ENCODE peak calls at places on chromosomes 6 and 20, in nine cellular contexts. W, I, R, S, M, O, G, C and Y are unnamed samples.

GRCh38 chr6:157649311-157650260 is 173.5 kb upstream of the SNX9 start:
- DNase-seq in I (no peak), S (no peak), O (no peak), M (no peak), C (no peak), G (no peak), W (no peak), R (no peak), Y (no peak)

GRCh38 chr20:6515261-6515660 is 252.2 kb upstream of the BMP2 start:
- DNase-seq in R (no peak), O (no peak), M (no peak), W (no peak), C (no peak), G (no peak), I (no peak), S (no peak), Y (no peak)

GRCh38 chr6:2911171-2911570 is 8.1 kb upstream of the SERPINB9 start:
- DNase-seq in C (no peak), W (no peak), S (no peak), G (no peak), O (peak; percentile 11), M (no peak), I (no peak), R (no peak), Y (no peak)

GRCh38 chr6:45327956-45328522 is at the start of gene RUNX2:
- DNase-seq in R (no peak), M (no peak), S (no peak), C (peak; percentile 3), G (peak; percentile 47), W (no peak), O (peak; percentile 31), I (peak; percentile 81), Y (no peak)

GRCh38 chr20:53038328-53038727 is 66.2 kb downstream of the TSHZ2 start:
- DNase-seq in W (no peak), S (no peak), O (no peak), M (no peak), C (no peak), G (no peak), I (no peak), R (no peak), Y (no peak)

GRCh38 chr20:16760431-16761304 is 12.5 kb downstream of the OTOR start:
- DNase-seq in W (no peak), G (no peak), C (no peak), I (no peak), S (no peak), O (no peak), R (no peak), M (no peak), Y (no peak)

GRCh38 chr6:81023007-81023582 is 729.4 kb downstream of the TENT5A start:
- DNase-seq in W (no peak), R (no peak), M (no peak), S (no peak), I (no peak), G (no peak), C (no peak), O (no peak), Y (no peak)

GRCh38 chr20:41371361-41371760 is 4.7 kb upstream of the EMILIN3 start:
- DNase-seq in C (no peak), O (no peak), W (no peak), G (no peak), R (no peak), M (no peak), S (no peak), I (no peak), Y (no peak)

GRCh38 chr6:7424967-7425807 is 35.6 kb downstream of the RIOK1 start:
- DNase-seq in O (no peak), W (no peak), C (no peak), M (no peak), S (no peak), R (no peak), I (no peak), G (peak; percentile 57), Y (no peak)

GRCh38 chr20:51563597-51564332 is 21.2 kb upstream of the NFATC2 start:
- DNase-seq in I (peak; percentile 57), O (peak; percentile 45), R (peak; percentile 55), W (no peak), M (peak; percentile 54), C (peak; percentile 49), S (no peak), G (peak; percentile 97), Y (no peak)

GRCh38 chr6:147142684-147143245 is 61.5 kb upstream of the STXBP5 start:
- DNase-seq in W (no peak), S (no peak), I (no peak), M (no peak), R (no peak), G (no peak), O (no peak), C (no peak), Y (no peak)

GRCh38 chr6:41626917-41627316 is 11.4 kb upstream of the MDFI start:
- DNase-seq in G (no peak), C (no peak), M (no peak), O (no peak), R (no peak), S (no peak), I (no peak), W (no peak), Y (no peak)

GRCh38 chr6:163608060-163608752 is 193.7 kb downstream of the QKI start:
- DNase-seq in I (no peak), W (no peak), O (no peak), M (peak; percentile 12), R (no peak), G (no peak), S (no peak), C (no peak), Y (no peak)